ENCODE peak calls at places on chromosomes 2 and 18, in ten cellular contexts. B, N, I, E, F, R, G, Z, M and J are unnamed samples.

GRCh38 chr2:138455691-138456090 is 45.9 kb upstream of the SPOPL start:
- DNase-seq in B (no peak), N (peak; percentile 5), I (no peak), E (no peak), F (no peak), R (peak; percentile 13), G (no peak), Z (no peak), M (no peak), J (no peak)

GRCh38 chr2:217724436-217724835 is 278.4 kb downstream of the TNS1 start:
- DNase-seq in B (no peak), N (no peak), I (no peak), E (no peak), F (no peak), R (no peak), G (no peak), Z (no peak), M (no peak), J (no peak)

GRCh38 chr2:170196962-170197361 is 19.0 kb downstream of the MYO3B start:
- DNase-seq in B (no peak), N (no peak), I (no peak), E (no peak), F (no peak), R (no peak), G (no peak), Z (no peak), M (no peak), J (no peak)

GRCh38 chr18:57910817-57911216 is 107.7 kb upstream of the ATP8B1 start:
- DNase-seq in B (no peak), N (no peak), I (peak; percentile 39), E (no peak), F (peak; percentile 34), R (peak; percentile 34), G (no peak), Z (peak; percentile 41), M (no peak), J (peak; percentile 9)

GRCh38 chr18:4842287-4842686 is 354.8 kb downstream of the AKAIN1 start:
- DNase-seq in B (no peak), N (no peak), I (no peak), E (no peak), F (no peak), R (no peak), G (no peak), Z (no peak), M (no peak), J (no peak)

GRCh38 chr2:88176352-88176952 is 6.3 kb downstream of the THNSL2 start:
- DNase-seq in B (no peak), N (no peak), I (no peak), E (no peak), F (no peak), R (no peak), G (no peak), Z (no peak), M (no peak), J (no peak)

GRCh38 chr2:26712486-26713465 is 20.3 kb downstream of the KCNK3 start:
- DNase-seq in B (no peak), N (peak; percentile 52), I (no peak), E (no peak), F (no peak), R (no peak), G (peak; percentile 85), Z (no peak), M (no peak), J (no peak)

GRCh38 chr2:238021327-238021726 is 39.5 kb upstream of the SCLY start:
- DNase-seq in B (no peak), N (no peak), I (no peak), E (no peak), F (no peak), R (peak; percentile 9), G (no peak), Z (no peak), M (no peak), J (no peak)

GRCh38 chr2:75896779-75897366 is 186.2 kb upstream of the GCFC2 start:
- DNase-seq in B (no peak), N (peak; percentile 73), I (peak; percentile 49), E (peak; percentile 23), F (peak; percentile 43), R (no peak), G (no peak), Z (peak; percentile 55), M (peak; percentile 40), J (peak; percentile 16)
- TF ChIP-seq CTCF in B (no peak), N (peak; percentile 78), I (peak; percentile 59), E (peak; percentile 79), F (peak; percentile 66), R (no peak), G (no peak), Z (peak; percentile 57), M (peak; percentile 89), J (peak; percentile 74)

DNA sequence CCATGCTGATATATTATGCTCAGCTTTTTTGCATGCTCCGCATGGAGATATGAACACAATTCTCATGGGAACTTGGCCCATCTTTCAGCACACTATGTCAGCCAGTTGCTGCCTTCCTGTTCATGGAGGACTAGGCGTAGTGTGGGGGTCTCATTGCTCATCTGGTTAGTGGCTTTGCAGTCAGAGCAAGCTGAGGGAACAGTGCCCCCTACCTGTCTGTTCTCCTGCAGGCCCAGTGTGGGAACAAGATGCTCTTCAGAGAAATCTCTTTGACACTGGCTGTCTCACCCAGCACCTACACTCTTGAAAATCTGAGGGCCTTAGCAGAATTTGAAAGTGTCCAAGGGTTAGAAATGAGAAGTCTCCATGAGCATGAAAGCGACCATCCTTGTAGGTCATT is 47.1 kb downstream of the SPTBN1 start:
- DNase-seq in B (no peak), N (peak; percentile 77), I (peak; percentile 77), E (no peak), F (peak; percentile 68), R (peak; percentile 39), G (no peak), Z (peak; percentile 59), M (no peak), J (peak; percentile 49)
- TF ChIP-seq CTCF in B (peak; percentile 60), N (peak; percentile 85), I (peak; percentile 72), E (peak; percentile 62), F (peak; percentile 63), R (peak; percentile 38), G (no peak), Z (peak; percentile 55), M (peak; percentile 79), J (peak; percentile 63)

GRCh38 chr18:212780-213179 is 54.4 kb downstream of the USP14 start:
- DNase-seq in B (no peak), N (no peak), I (no peak), E (no peak), F (no peak), R (no peak), G (no peak), Z (no peak), M (no peak), J (no peak)
- TF ChIP-seq CTCF in B (no peak), N (peak; percentile 28), I (no peak), E (peak; percentile 27), F (no peak), R (no peak), G (no peak), Z (no peak), M (no peak), J (peak; percentile 41)

GRCh38 chr2:173493874-173494273 is 139.2 kb downstream of the CDCA7 start:
- DNase-seq in B (no peak), N (no peak), I (no peak), E (no peak), F (no peak), R (no peak), G (no peak), Z (no peak), M (no peak), J (no peak)
- TF ChIP-seq CTCF in B (no peak), N (peak; percentile 15), I (no peak), E (no peak), F (no peak), R (no peak), G (no peak), Z (no peak), M (no peak), J (no peak)

GRCh38 chr2:177906041-177906718 is 166.4 kb downstream of the PDE11A start:
- DNase-seq in B (peak; percentile 75), N (peak; percentile 81), I (peak; percentile 87), E (peak; percentile 73), F (peak; percentile 81), R (peak; percentile 85), G (no peak), Z (peak; percentile 54), M (peak; percentile 21), J (peak; percentile 87)
- TF ChIP-seq CTCF in B (peak; percentile 68), N (peak; percentile 97), I (peak; percentile 91), E (peak; percentile 97), F (peak; percentile 86), R (peak; percentile 84), G (peak; percentile 38), Z (peak; percentile 88), M (peak; percentile 91), J (peak; percentile 91)

GRCh38 chr18:11548367-11548766 is 61.0 kb upstream of the SLC35G4 start:
- DNase-seq in B (no peak), N (no peak), I (no peak), E (no peak), F (no peak), R (no peak), G (no peak), Z (no peak), M (no peak), J (no peak)

GRCh38 chr18:11544060-11544633 is 65.2 kb upstream of the SLC35G4 start:
- DNase-seq in B (no peak), N (no peak), I (no peak), E (no peak), F (no peak), R (no peak), G (no peak), Z (no peak), M (no peak), J (no peak)

GRCh38 chr18:11553098-11553940 is 56.1 kb upstream of the SLC35G4 start:
- DNase-seq in B (no peak), N (peak; percentile 63), I (peak; percentile 33), E (peak; percentile 34), F (peak; percentile 59), R (peak; percentile 53), G (no peak), Z (peak; percentile 70), M (peak; percentile 30), J (peak; percentile 59)

DNA sequence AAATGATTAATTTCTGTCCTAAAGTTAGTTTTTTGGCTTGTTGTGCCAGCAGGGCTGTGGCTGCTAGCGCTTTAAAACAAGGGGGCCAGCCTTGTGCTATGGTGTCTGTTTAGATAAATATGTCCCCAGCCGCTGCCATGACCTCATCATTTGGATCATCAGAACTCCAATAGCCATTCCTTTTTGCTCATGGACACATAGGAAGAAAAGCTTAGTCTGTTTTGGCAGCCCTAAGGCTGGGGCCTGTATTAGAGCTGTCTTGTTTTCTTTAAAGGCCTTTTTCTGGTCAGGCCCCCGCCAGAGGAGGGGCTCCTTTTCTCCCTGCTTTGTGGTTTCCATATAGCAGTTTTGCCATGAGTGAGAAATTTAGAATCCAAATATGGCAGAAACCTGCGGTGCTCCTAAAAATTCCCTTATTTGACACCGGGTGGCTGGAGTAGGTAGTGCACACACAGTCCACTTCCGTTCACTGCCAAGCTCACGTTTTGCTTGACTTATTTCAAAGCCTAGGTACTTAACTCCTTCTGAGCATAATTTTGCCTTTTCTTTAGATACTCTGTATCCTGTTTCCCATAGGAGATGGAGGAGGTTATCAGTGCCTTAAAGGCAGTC is 60.4 kb upstream of the SLC35G4 start:
- DNase-seq in B (no peak), N (no peak), I (no peak), E (no peak), F (no peak), R (no peak), G (no peak), Z (no peak), M (no peak), J (no peak)
- TF ChIP-seq CTCF in B (no peak), N (no peak), I (peak; percentile 34), E (peak; percentile 36), F (no peak), R (no peak), G (no peak), Z (no peak), M (no peak), J (no peak)

GRCh38 chr2:1675633-1676032 is 68.7 kb downstream of the PXDN start:
- DNase-seq in B (no peak), N (no peak), I (no peak), E (no peak), F (no peak), R (no peak), G (peak; percentile 95), Z (no peak), M (no peak), J (no peak)
- TF ChIP-seq CTCF in B (no peak), N (no peak), I (no peak), E (no peak), F (no peak), R (no peak), G (peak; percentile 39), Z (no peak), M (no peak), J (no peak)